ENCODE peak calls at places on chromosomes 13 and 19, in seven cellular contexts. Q is NCI-H2107; C is stimulated activated CD8-positive, alpha-beta memory T cell treated with anti-CD3 and anti-CD28 coated beads, Interleukin-15, amount 100 ng/mL, for 4 hours; O is ascending aorta; K is ELR; U is NCI-H146; S is naive thymus-derived CD4-positive, alpha-beta T cell. Y is an unnamed sample.

GRCh38 chr13:45615501-45616101 is at the start of gene ERICH6B:
- DNase-seq in Q (no peak), C (no peak), O (no peak), K (peak; percentile 39), U (peak; percentile 87), S (peak; percentile 4), Y (no peak)

GRCh38 chr13:49058761-49059160 is 83.0 kb downstream of the FNDC3A start:
- DNase-seq in Q (no peak), C (no peak), O (no peak), K (no peak), U (no peak), S (no peak), Y (no peak)

GRCh38 chr13:103883152-103883551 is 816.9 kb upstream of the SLC10A2 start:
- DNase-seq in Q (no peak), C (no peak), O (no peak), K (peak; percentile 86), U (peak; percentile 86), S (no peak), Y (no peak)

GRCh38 chr19:40466219-40467006 is at the start of gene SPTBN4:
- DNase-seq in Q (no peak), C (peak; percentile 83), O (no peak), K (no peak), U (no peak), S (peak; percentile 77), Y (peak; percentile 97)

GRCh38 chr13:34654203-34654602 is 287.9 kb upstream of the NBEA start:
- DNase-seq in Q (no peak), C (no peak), O (no peak), K (no peak), U (no peak), S (no peak), Y (no peak)

GRCh38 chr13:70809588-70809987 is 701.3 kb upstream of the KLHL1 start:
- DNase-seq in Q (no peak), C (no peak), O (no peak), K (no peak), U (no peak), S (no peak), Y (no peak)

GRCh38 chr19:34669305-34669704 is 7.7 kb downstream of the SCGB2B2 start:
- DNase-seq in Q (no peak), C (no peak), O (no peak), K (no peak), U (no peak), S (no peak), Y (no peak)

GRCh38 chr19:16874250-16874977 is 14.4 kb upstream of the F2RL3 start:
- DNase-seq in Q (no peak), C (no peak), O (no peak), K (no peak), U (no peak), S (peak; percentile 18), Y (no peak)

GRCh38 chr19:55283548-55284393 is at the start of gene BRSK1:
- DNase-seq in Q (peak; percentile 59), C (peak; percentile 29), O (no peak), K (peak; percentile 70), U (peak; percentile 88), S (peak; percentile 28), Y (peak; percentile 23)

GRCh38 chr13:99150575-99151370 is 49.9 kb upstream of the UBAC2 start:
- DNase-seq in Q (no peak), C (no peak), O (no peak), K (peak; percentile 83), U (no peak), S (no peak), Y (no peak)

GRCh38 chr19:1181606-1182005 is 7.5 kb upstream of the SBNO2 start:
- DNase-seq in Q (no peak), C (no peak), O (no peak), K (no peak), U (no peak), S (no peak), Y (no peak)